ENCODE peak calls at places on chromosomes 2 and 18, in nine cellular contexts. P is memory B cell; N is COR-L47; H is osteocyte; L is GM23248; A is stimulated activated CD8-positive, alpha-beta memory T cell treated with anti-CD3 and anti-CD28 coated beads, Interleukin-7, amount 100 ng/mL, for 1 hour; F is occipital lobe; G is CD8-positive, alpha-beta memory T cell; E is Daoy. W is an unnamed sample.
A peak's percentile ranks its signal among the peaks of the same experiment; 100 is the strongest.

GRCh38 chr2:73301636-73302035 is 8.3 kb upstream of the EGR4 start:
- DNase-seq in L (peak; percentile 25), A (no peak), G (no peak), P (no peak), N (no peak), H (no peak), E (no peak), F (no peak), W (no peak)

GRCh38 chr18:79927597-79928562 is 23.6 kb downstream of the SLC66A2 start:
- DNase-seq in P (no peak), H (peak; percentile 82), L (no peak), G (no peak), E (no peak), N (no peak), A (no peak), F (no peak), W (no peak)

GRCh38 chr18:75214766-75215515 is 4.3 kb downstream of the TSHZ1 start:
- DNase-seq in G (no peak), L (no peak), F (no peak), N (no peak), H (no peak), A (no peak), P (no peak), E (no peak), W (no peak)

GRCh38 chr2:197560146-197560665 is 44.3 kb downstream of the MOB4 start:
- DNase-seq in N (no peak), P (no peak), G (no peak), A (no peak), H (no peak), L (no peak), F (no peak), E (no peak), W (no peak)

GRCh38 chr2:125280276-125280675 is 1255.2 kb downstream of the CNTNAP5 start:
- DNase-seq in P (no peak), F (no peak), H (no peak), L (no peak), N (no peak), A (no peak), E (no peak), G (no peak), W (no peak)

GRCh38 chr2:157075924-157076323 is 181.6 kb upstream of the GALNT5 start:
- DNase-seq in A (no peak), G (no peak), E (no peak), P (no peak), L (no peak), N (no peak), F (no peak), H (no peak), W (no peak)

GRCh38 chr2:10253596-10254372 is 48.9 kb upstream of the HPCAL1 start:
- DNase-seq in F (no peak), G (peak; percentile 24), P (no peak), H (no peak), N (no peak), E (no peak), A (no peak), L (no peak), W (no peak)

GRCh38 chr2:74762789-74763188 is 71.1 kb upstream of the HK2 start:
- DNase-seq in H (peak; percentile 2), P (no peak), G (no peak), E (no peak), A (no peak), L (no peak), F (no peak), N (no peak), W (no peak)

GRCh38 chr2:127197475-127198385 is 22.4 kb downstream of the CYP27C1 start:
- DNase-seq in E (peak; percentile 84), A (no peak), L (peak; percentile 81), H (peak; percentile 88), N (peak; percentile 79), F (no peak), P (peak; percentile 37), G (peak; percentile 63), W (peak; percentile 63)

GRCh38 chr2:209425082-209426071 is 1.5 kb downstream of the MAP2 start:
- DNase-seq in P (no peak), G (no peak), N (peak; percentile 38), F (peak; percentile 9), E (peak; percentile 36), L (peak; percentile 71), H (no peak), A (no peak), W (peak; percentile 38)

GRCh38 chr18:70491734-70492348 is 203.0 kb downstream of the SOCS6 start:
- DNase-seq in L (peak; percentile 70), A (no peak), F (peak; percentile 8), P (peak; percentile 30), N (peak; percentile 67), H (no peak), E (peak; percentile 51), G (no peak), W (peak; percentile 61)

W was measured in AG08395.